ENCODE peak calls at places on chromosomes 1 and 21, in five cellular contexts. S is Peyer's patch; L is epithelial cell of esophagus; T is naive thymus-derived CD4-positive, alpha-beta T cell; G is PC-3. J is an unnamed sample.

GRCh38 chr1:87684194-87684593 is 355.5 kb downstream of the LMO4 start:
- DNase-seq in S (no peak), G (no peak), L (peak), T (no peak), J (peak)

GRCh38 chr1:59043796-59044195 is 253.1 kb upstream of the FGGY start:
- DNase-seq in L (peak), G (peak), T (no peak), S (no peak), J (no peak)

GRCh38 chr1:29827237-29827750 is 591.0 kb downstream of the PTPRU start:
- DNase-seq in T (no peak), S (peak), L (no peak), G (no peak), J (no peak)

GRCh38 chr1:62601412-62601971 is 4.2 kb downstream of the ANGPTL3 start:
- DNase-seq in T (no peak), G (no peak), S (no peak), L (no peak), J (no peak)

GRCh38 chr1:227883073-227883520 is 64.6 kb downstream of the WNT9A start:
- DNase-seq in L (no peak), T (no peak), G (no peak), S (no peak), J (peak)

GRCh38 chr1:218521414-218522169 is 176.5 kb downstream of the TGFB2 start:
- DNase-seq in T (peak), S (peak), L (peak), G (peak), J (peak)

GRCh38 chr1:1806890-1807289 is 28.6 kb upstream of the NADK start:
- DNase-seq in G (no peak), T (no peak), L (no peak), S (no peak), J (no peak)

GRCh38 chr21:27802816-27803475 is 836.1 kb upstream of the ADAMTS5 start:
- DNase-seq in L (peak), G (peak), S (no peak), T (peak), J (peak)

GRCh38 chr21:40575983-40576382 is 271.0 kb downstream of the DSCAM start:
- DNase-seq in S (no peak), T (no peak), G (no peak), L (no peak), J (no peak)

GRCh38 chr1:62784509-62785365 is 805 bp downstream of the ATG4C start:
- DNase-seq in S (no peak), L (peak), T (no peak), G (no peak), J (no peak)

GRCh38 chr1:3631330-3631729 is 6.5 kb downstream of the TPRG1L start:
- DNase-seq in S (no peak), G (no peak), L (no peak), T (no peak), J (peak)

GRCh38 chr1:221470000-221470698 is 271.7 kb downstream of the DUSP10 start:
- DNase-seq in T (no peak), L (peak), S (no peak), G (no peak), J (no peak)

GRCh38 chr21:45971487-45972352 is 9.8 kb upstream of the COL6A1 start:
- DNase-seq in S (no peak), T (no peak), G (no peak), L (no peak), J (no peak)

GRCh38 chr1:182185822-182186756 is 124.6 kb upstream of the ZNF648 start:
- DNase-seq in L (peak), G (peak), S (no peak), T (no peak), J (no peak)

GRCh38 chr1:224205438-224205840 is 22.4 kb downstream of the DEGS1 start:
- DNase-seq in L (peak), S (no peak), T (no peak), G (peak), J (no peak)

GRCh38 chr1:98053471-98054366 is 132.9 kb upstream of the DPYD start:
- DNase-seq in L (peak), T (peak), G (peak), S (peak), J (peak)

GRCh38 chr1:101291562-101292035 is 54.8 kb downstream of the S1PR1 start:
- DNase-seq in L (peak), T (peak), G (peak), S (no peak), J (no peak)

GRCh38 chr1:234538930-234539649 is 60.1 kb upstream of the TARBP1 start:
- DNase-seq in T (no peak), G (no peak), L (peak), S (no peak), J (no peak)

GRCh38 chr1:114741963-114742746 is 15.6 kb downstream of the CSDE1 start:
- DNase-seq in L (no peak), T (no peak), S (no peak), G (no peak), J (no peak)
- H3K4me3 ChIP-seq in L (no peak), T (no peak), S (no peak), G (no peak), J (no peak)

GRCh38 chr1:31583995-31584868 is 7.9 kb downstream of the TINAGL1 start:
- DNase-seq in L (no peak), S (no peak), T (no peak), G (peak), J (peak)

GRCh38 chr1:31583082-31583994 is 7.0 kb downstream of the TINAGL1 start:
- DNase-seq in S (no peak), T (no peak), G (no peak), L (no peak), J (no peak)

GRCh38 chr1:31586376-31587327 is 10.3 kb downstream of the TINAGL1 start:
- DNase-seq in L (no peak), T (no peak), G (no peak), S (peak), J (no peak)

GRCh38 chr1:31585736-31586365 is 9.5 kb downstream of the TINAGL1 start:
- DNase-seq in L (no peak), S (peak), G (no peak), T (no peak), J (no peak)

DNA sequence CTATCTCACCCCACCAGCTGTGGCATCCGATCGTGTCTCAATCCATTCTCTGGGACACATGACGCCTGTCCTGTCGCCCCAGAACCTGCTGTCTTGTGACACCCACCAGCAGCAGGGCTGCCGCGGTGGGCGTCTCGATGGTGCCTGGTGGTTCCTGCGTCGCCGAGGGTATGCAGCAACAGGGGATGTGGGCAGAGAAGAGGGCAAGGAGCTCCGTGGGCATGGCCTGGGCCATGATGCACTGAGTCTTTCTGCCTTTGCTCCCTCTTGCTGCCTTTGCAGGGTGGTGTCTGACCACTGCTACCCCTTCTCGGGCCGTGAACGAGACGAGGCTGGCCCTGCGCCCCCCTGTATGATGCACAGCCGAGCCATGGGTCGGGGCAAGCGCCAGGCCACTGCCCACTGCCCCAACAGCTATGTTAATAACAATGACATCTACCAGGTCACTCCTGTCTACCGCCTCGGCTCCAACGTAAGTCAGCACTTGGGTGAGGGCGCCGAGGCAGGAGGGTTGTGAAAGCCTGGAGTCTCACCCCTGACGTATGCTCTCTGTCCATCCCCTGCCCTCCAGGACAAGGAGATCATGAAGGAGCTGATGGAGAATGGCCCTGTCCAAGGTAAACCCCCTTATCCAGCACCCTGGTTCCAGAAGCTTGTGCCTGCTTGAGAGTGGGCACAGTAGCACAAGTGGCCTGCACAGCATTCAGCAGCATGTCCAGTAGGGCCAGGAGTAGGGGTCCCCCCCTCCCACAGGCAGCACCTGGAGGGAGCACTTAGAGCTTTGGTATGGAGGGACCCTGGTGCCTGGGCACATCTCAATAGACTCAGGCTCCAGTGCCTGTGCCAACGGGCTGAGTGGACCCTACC is 8.8 kb downstream of the TINAGL1 start:
- DNase-seq in S (peak), G (no peak), T (no peak), L (no peak), J (peak)
- H3K4me3 ChIP-seq in S (no peak), G (no peak), T (no peak), L (no peak), J (no peak)

GRCh38 chr1:213060836-213061235 is 9.8 kb downstream of the RPS6KC1 start:
- DNase-seq in G (no peak), S (no peak), L (no peak), T (no peak), J (no peak)
- H3K4me3 ChIP-seq in G (no peak), S (no peak), L (no peak), T (no peak), J (no peak)

GRCh38 chr1:94736073-94736472 is 84.1 kb upstream of the SLC44A3 start:
- DNase-seq in S (no peak), T (no peak), G (no peak), L (no peak), J (no peak)
- H3K4me3 ChIP-seq in S (no peak), T (no peak), G (no peak), L (no peak), J (no peak)

GRCh38 chr1:22208973-22209378 is 66.1 kb upstream of the WNT4 start:
- DNase-seq in L (no peak), G (no peak), T (no peak), S (no peak), J (peak)

GRCh38 chr1:22208265-22208972 is 65.5 kb upstream of the WNT4 start:
- DNase-seq in S (no peak), L (peak), G (peak), T (no peak), J (peak)

GRCh38 chr1:22207605-22208264 is 64.8 kb upstream of the WNT4 start:
- DNase-seq in S (no peak), G (no peak), L (no peak), T (no peak), J (no peak)

GRCh38 chr1:22210636-22211035 is 67.7 kb upstream of the WNT4 start:
- DNase-seq in S (no peak), T (no peak), G (no peak), L (no peak), J (no peak)

DNA sequence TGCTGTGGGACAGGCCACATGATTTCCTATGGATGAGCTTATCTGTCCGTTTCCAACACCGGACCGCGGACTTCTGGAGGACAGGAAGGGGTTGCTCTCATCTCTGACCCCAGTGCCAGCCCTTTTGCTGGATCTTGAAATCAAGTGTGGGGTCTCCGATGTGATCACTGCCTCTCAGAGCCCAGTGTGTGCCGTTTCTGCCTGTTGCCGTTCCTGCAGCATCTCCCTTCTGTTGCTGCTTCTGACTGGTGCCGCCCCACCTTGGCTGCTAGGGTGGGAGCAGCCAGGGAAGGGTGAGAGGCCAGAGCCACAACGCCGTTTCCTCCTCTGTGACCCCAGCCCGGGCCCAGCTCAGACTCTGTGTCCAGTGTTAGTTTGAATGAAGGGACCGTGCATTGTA is 67.3 kb upstream of the WNT4 start:
- DNase-seq in G (no peak), T (no peak), L (no peak), S (no peak), J (peak)
- H3K4me3 ChIP-seq in G (no peak), T (no peak), L (no peak), S (no peak), J (no peak)

J was measured in upper lobe of left lung.